ENCODE peak calls at places on chromosomes 2 and 18, in six cellular contexts. B, O, E, S, D and Y are unnamed samples.

GRCh38 chr2:46815121-46815802 is 100.3 kb downstream of the MCFD2 start:
- DNase-seq in B (no peak), O (no peak), E (no peak), S (no peak), D (no peak), Y (no peak)

GRCh38 chr2:168684921-168685618 is 117.4 kb upstream of the NOSTRIN start:
- DNase-seq in B (no peak), O (no peak), E (no peak), S (no peak), D (no peak), Y (no peak)

GRCh38 chr2:58497189-58497588 is 256.1 kb upstream of the FANCL start:
- DNase-seq in B (no peak), O (no peak), E (no peak), S (no peak), D (no peak), Y (no peak)

GRCh38 chr2:112644933-112645395 is 775 bp upstream of the SLC20A1 start:
- DNase-seq in B (no peak), O (peak; percentile 56), E (no peak), S (no peak), D (no peak), Y (no peak)

GRCh38 chr2:27809761-27810241 is 38.3 kb downstream of the MRPL33 start:
- DNase-seq in B (no peak), O (peak; percentile 93), E (no peak), S (no peak), D (no peak), Y (no peak)

GRCh38 chr2:115825912-115826311 is 1383.5 kb downstream of the DPP10 start:
- DNase-seq in B (no peak), O (no peak), E (no peak), S (no peak), D (no peak), Y (no peak)

GRCh38 chr2:70990216-70990615 is 4.5 kb downstream of the TEX261 start:
- DNase-seq in B (no peak), O (no peak), E (no peak), S (no peak), D (no peak), Y (no peak)

GRCh38 chr2:38233231-38233983 is 143.7 kb downstream of the ATL2 start:
- DNase-seq in B (peak; percentile 35), O (peak; percentile 31), E (no peak), S (no peak), D (no peak), Y (no peak)

GRCh38 chr2:38722271-38723115 is 28.7 kb downstream of the SRSF7 start:
- DNase-seq in B (no peak), O (no peak), E (no peak), S (no peak), D (no peak), Y (no peak)

GRCh38 chr2:31151501-31151900 is 13.3 kb upstream of the GALNT14 start:
- DNase-seq in B (no peak), O (no peak), E (no peak), S (no peak), D (no peak), Y (no peak)

GRCh38 chr2:84781942-84782716 is 98.8 kb downstream of the TRABD2A start:
- DNase-seq in B (no peak), O (peak; percentile 15), E (peak; percentile 33), S (no peak), D (no peak), Y (peak; percentile 38)

GRCh38 chr18:13416208-13416607 is 197.6 kb downstream of the LDLRAD4 start:
- DNase-seq in B (no peak), O (no peak), E (no peak), S (no peak), D (no peak), Y (no peak)

GRCh38 chr18:61635901-61636528 is 256.8 kb downstream of the RNF152 start:
- DNase-seq in B (peak; percentile 35), O (peak; percentile 63), E (peak; percentile 86), S (peak; percentile 34), D (peak; percentile 58), Y (peak; percentile 50)

GRCh38 chr2:10985260-10985659 is 73.5 kb downstream of the KCNF1 start:
- DNase-seq in B (peak; percentile 40), O (no peak), E (no peak), S (no peak), D (no peak), Y (no peak)

GRCh38 chr2:85990084-85990483 is 101.3 kb upstream of the ST3GAL5 start:
- DNase-seq in B (no peak), O (no peak), E (no peak), S (no peak), D (no peak), Y (peak; percentile 13)

GRCh38 chr18:31171159-31171839 is 8.6 kb upstream of the DSC1 start:
- DNase-seq in B (no peak), O (no peak), E (no peak), S (no peak), D (no peak), Y (no peak)

GRCh38 chr2:189836644-189837043 is 52.4 kb downstream of the PMS1 start:
- DNase-seq in B (no peak), O (peak; percentile 91), E (no peak), S (no peak), D (no peak), Y (no peak)

GRCh38 chr2:173171924-173172643 is 96.4 kb downstream of the MAP3K20 start:
- DNase-seq in B (no peak), O (peak; percentile 37), E (no peak), S (no peak), D (no peak), Y (no peak)

GRCh38 chr18:67035026-67035425 is 431.1 kb upstream of the CDH19 start:
- DNase-seq in B (no peak), O (no peak), E (no peak), S (no peak), D (no peak), Y (no peak)

GRCh38 chr2:83115606-83116005 is 1343.5 kb downstream of the SUCLG1 start:
- DNase-seq in B (no peak), O (no peak), E (no peak), S (no peak), D (no peak), Y (no peak)

GRCh38 chr2:44938287-44939073 is 3.0 kb upstream of the SIX3 start:
- DNase-seq in B (no peak), O (no peak), E (no peak), S (no peak), D (no peak), Y (no peak)

GRCh38 chr2:134307334-134307733 is 53.5 kb downstream of the MGAT5 start:
- DNase-seq in B (no peak), O (no peak), E (no peak), S (no peak), D (no peak), Y (no peak)

GRCh38 chr2:98805412-98806265 is 74.7 kb upstream of the MGAT4A start:
- DNase-seq in B (peak; percentile 43), O (peak; percentile 8), E (no peak), S (no peak), D (no peak), Y (peak; percentile 82)

GRCh38 chr2:122031544-122032263 is 276.3 kb downstream of the TSN start:
- DNase-seq in B (peak; percentile 47), O (peak; percentile 27), E (no peak), S (no peak), D (no peak), Y (no peak)

DNA sequence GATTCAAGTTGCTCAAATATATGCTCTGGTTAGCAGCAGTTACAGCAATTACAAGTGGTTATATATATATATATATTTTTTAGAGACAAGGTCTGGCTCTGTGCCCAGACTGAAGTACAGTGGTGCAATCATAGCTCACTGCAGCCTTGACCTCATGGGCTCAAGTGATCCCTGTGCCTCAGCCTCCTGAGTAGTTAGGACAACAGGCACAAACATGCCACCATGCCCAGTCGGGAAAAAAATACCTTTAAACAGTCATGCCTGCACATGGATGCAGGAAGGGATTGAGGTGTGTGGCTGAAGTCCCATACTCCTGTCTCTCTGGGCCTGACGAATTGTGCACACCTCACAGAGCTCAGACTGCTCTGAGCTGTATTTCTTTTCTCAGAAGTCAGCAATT is 19.6 kb upstream of the DNAH7 start:
- DNase-seq in B (peak; percentile 32), O (peak; percentile 45), E (no peak), S (no peak), D (no peak), Y (no peak)
- H3K27ac ChIP-seq in B (no peak overlapping the region), O (no peak overlapping the region), E (no peak overlapping the region), S (no peak overlapping the region), D (no peak overlapping the region), Y (no peak overlapping the region)

DNA sequence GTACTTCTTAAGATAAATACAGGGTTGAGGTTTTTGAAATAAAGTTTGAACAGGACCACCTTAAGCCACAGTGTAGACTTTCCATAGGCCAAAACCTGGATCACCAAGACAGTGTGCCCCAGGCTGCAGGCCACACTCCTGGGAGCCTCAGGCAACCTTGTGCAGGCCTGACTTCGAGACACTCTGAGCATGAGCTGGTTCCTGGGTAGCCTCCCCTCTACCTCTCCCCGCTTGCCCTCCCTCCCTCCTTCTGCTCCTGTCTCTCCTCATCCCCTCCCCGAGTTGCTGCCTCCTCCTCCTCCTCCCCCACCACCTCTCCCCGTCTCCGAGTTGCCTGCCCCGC is 10.6 kb upstream of the PROC start:
- DNase-seq in B (no peak), O (no peak), E (no peak), S (no peak), D (no peak), Y (no peak)
- H3K4me3 ChIP-seq in B (peak overlapping the region; percentile 58), O (no peak overlapping the region), E (peak overlapping the region; percentile 51), S (peak overlapping the region; percentile 25), D (no peak overlapping the region), Y (no peak overlapping the region)

GRCh38 chr2:239257511-239257937 is 143.3 kb downstream of the HDAC4 start:
- DNase-seq in B (peak; percentile 14), O (peak; percentile 96), E (no peak), S (no peak), D (no peak), Y (no peak)
- H3K27ac ChIP-seq in B (peak overlapping the region; percentile 24), O (peak overlapping the region; percentile 72), E (no peak overlapping the region), S (no peak overlapping the region), D (no peak overlapping the region), Y (peak overlapping the region; percentile 71)

GRCh38 chr18:29012364-29012763 is 835.4 kb upstream of the CDH2 start:
- DNase-seq in B (no peak), O (no peak), E (no peak), S (no peak), D (no peak), Y (no peak)

GRCh38 chr18:29012874-29013273 is 835.9 kb upstream of the CDH2 start:
- DNase-seq in B (no peak), O (no peak), E (no peak), S (no peak), D (no peak), Y (no peak)

GRCh38 chr18:29003194-29003593 is 826.3 kb upstream of the CDH2 start:
- DNase-seq in B (no peak), O (no peak), E (no peak), S (no peak), D (no peak), Y (peak; percentile 63)

GRCh38 chr18:29004921-29005320 is 828.0 kb upstream of the CDH2 start:
- DNase-seq in B (no peak), O (no peak), E (no peak), S (no peak), D (no peak), Y (no peak)

DNA sequence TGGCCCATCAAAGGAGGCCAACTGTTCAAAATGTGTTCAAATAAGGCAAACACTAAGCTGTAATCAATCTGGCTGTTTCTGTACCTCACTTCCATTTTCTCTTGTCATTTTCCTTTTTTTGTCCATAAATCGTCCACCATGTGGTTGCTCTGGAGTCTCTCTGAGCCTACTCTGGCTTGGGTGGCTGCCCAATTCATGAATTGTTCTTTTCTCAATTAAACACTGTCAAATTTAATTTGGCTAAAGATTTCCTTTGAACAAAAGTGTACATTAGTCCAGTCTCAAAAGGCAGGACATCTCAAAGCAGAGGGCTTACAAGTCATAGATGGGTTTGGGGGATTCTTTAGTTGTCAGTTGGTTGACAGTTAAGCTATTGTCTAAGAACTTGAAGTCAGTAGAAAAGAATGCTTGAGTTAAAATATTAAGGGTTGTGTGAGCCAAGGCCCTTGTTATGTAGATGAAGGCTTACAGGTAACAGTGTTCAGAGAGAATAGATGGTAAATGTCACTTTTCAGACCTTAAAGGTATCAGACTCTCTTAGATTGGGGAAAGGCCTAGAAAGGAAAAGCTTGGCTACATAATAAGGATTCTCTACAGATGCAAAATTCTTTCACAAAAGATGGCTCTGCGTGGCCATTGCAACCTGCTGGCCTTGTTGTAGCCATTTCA is 831.2 kb upstream of the CDH2 start:
- DNase-seq in B (no peak), O (no peak), E (no peak), S (no peak), D (no peak), Y (no peak)
- H3K4me3 ChIP-seq in B (no peak overlapping the region), O (no peak overlapping the region), E (no peak overlapping the region), S (no peak overlapping the region), D (no peak overlapping the region), Y (no peak overlapping the region)